ENCODE peak calls at places on chromosomes 16 and 17, in four cellular contexts. One of them, this sample, is unnamed.

GRCh38 chr16:31356566-31357323 is 1.8 kb downstream of the ITGAX start:
- DNase-seq in endothelial cell: peak; percentile 23
- DNase-seq in hepatocyte: no peak
- DNase-seq in fibroblast of lung: no peak
- DNase-seq in this sample: no peak

GRCh38 chr17:74303300-74303699 is 22.7 kb upstream of the KIF19 start:
- DNase-seq in endothelial cell: no peak
- DNase-seq in hepatocyte: no peak
- DNase-seq in fibroblast of lung: no peak
- DNase-seq in this sample: no peak

GRCh38 chr17:4645642-4646041 is 4.2 kb upstream of the ALOX15 start:
- DNase-seq in endothelial cell: no peak
- DNase-seq in hepatocyte: no peak
- DNase-seq in fibroblast of lung: no peak
- DNase-seq in this sample: no peak

GRCh38 chr17:1703063-1703462 is 7.1 kb downstream of the TLCD2 start:
- DNase-seq in endothelial cell: no peak
- DNase-seq in hepatocyte: no peak
- DNase-seq in fibroblast of lung: no peak
- DNase-seq in this sample: no peak

GRCh38 chr17:49989518-49989880 is 5.5 kb downstream of the DLX3 start:
- DNase-seq in endothelial cell: no peak
- DNase-seq in hepatocyte: no peak
- DNase-seq in fibroblast of lung: no peak
- DNase-seq in this sample: no peak

GRCh38 chr16:12612598-12613101 is 191.0 kb downstream of the CPPED1 start:
- DNase-seq in endothelial cell: no peak
- DNase-seq in hepatocyte: peak; percentile 74
- DNase-seq in fibroblast of lung: no peak
- DNase-seq in this sample: no peak

GRCh38 chr17:29640981-29641642 is 18.4 kb upstream of the CORO6 start:
- DNase-seq in endothelial cell: no peak
- DNase-seq in hepatocyte: no peak
- DNase-seq in fibroblast of lung: peak; percentile 17
- DNase-seq in this sample: no peak

GRCh38 chr17:59028328-59028727 is 78.4 kb downstream of the TRIM37 start:
- DNase-seq in endothelial cell: no peak
- DNase-seq in hepatocyte: no peak
- DNase-seq in fibroblast of lung: no peak
- DNase-seq in this sample: no peak

GRCh38 chr16:23858496-23859062 is 22.8 kb downstream of the PRKCB start:
- DNase-seq in endothelial cell: no peak
- DNase-seq in hepatocyte: no peak
- DNase-seq in fibroblast of lung: no peak
- DNase-seq in this sample: no peak

GRCh38 chr17:74822329-74823175 is 37.1 kb downstream of the GRIN2C start:
- DNase-seq in endothelial cell: no peak
- DNase-seq in hepatocyte: no peak
- DNase-seq in fibroblast of lung: no peak
- DNase-seq in this sample: no peak

GRCh38 chr16:2955438-2955778 is 8.7 kb upstream of the KREMEN2 start:
- DNase-seq in endothelial cell: no peak
- DNase-seq in hepatocyte: no peak
- DNase-seq in fibroblast of lung: no peak
- DNase-seq in this sample: no peak

GRCh38 chr16:8342276-8342675 is 248.0 kb downstream of the TMEM114 start:
- DNase-seq in endothelial cell: no peak
- DNase-seq in hepatocyte: no peak
- DNase-seq in fibroblast of lung: no peak
- DNase-seq in this sample: no peak

GRCh38 chr16:21265104-21265825 is 12.8 kb downstream of the CRYM start:
- DNase-seq in endothelial cell: no peak
- DNase-seq in hepatocyte: no peak
- DNase-seq in fibroblast of lung: no peak
- DNase-seq in this sample: no peak

GRCh38 chr16:85352221-85352620 is 239.9 kb upstream of the CIBAR2 start:
- DNase-seq in endothelial cell: no peak
- DNase-seq in hepatocyte: no peak
- DNase-seq in fibroblast of lung: no peak
- DNase-seq in this sample: no peak

GRCh38 chr17:31629696-31630470 is 229.2 kb downstream of the COPRS start:
- DNase-seq in endothelial cell: no peak
- DNase-seq in hepatocyte: no peak
- DNase-seq in fibroblast of lung: peak; percentile 91
- DNase-seq in this sample: peak; percentile 59

GRCh38 chr16:66660422-66661209 is 35.9 kb downstream of the CMTM4 start:
- DNase-seq in endothelial cell: peak; percentile 59
- DNase-seq in hepatocyte: peak; percentile 84
- DNase-seq in fibroblast of lung: peak; percentile 74
- DNase-seq in this sample: peak; percentile 91

GRCh38 chr16:28067604-28068382 is 4.3 kb upstream of the GSG1L start:
- DNase-seq in endothelial cell: no peak
- DNase-seq in hepatocyte: no peak
- DNase-seq in fibroblast of lung: peak; percentile 21
- DNase-seq in this sample: peak; percentile 35

GRCh38 chr17:63035695-63036094 is 69.7 kb downstream of the TANC2 start:
- DNase-seq in endothelial cell: no peak
- DNase-seq in hepatocyte: no peak
- DNase-seq in fibroblast of lung: no peak
- DNase-seq in this sample: peak; percentile 13

GRCh38 chr16:30186444-30186781 is 3.0 kb downstream of the CORO1A start:
- DNase-seq in endothelial cell: no peak
- DNase-seq in hepatocyte: no peak
- DNase-seq in fibroblast of lung: no peak
- DNase-seq in this sample: no peak

GRCh38 chr16:10088380-10088793 is 93.8 kb downstream of the GRIN2A start:
- DNase-seq in endothelial cell: no peak
- DNase-seq in hepatocyte: peak; percentile 64
- DNase-seq in fibroblast of lung: no peak
- DNase-seq in this sample: no peak

GRCh38 chr17:8880466-8880865 is 13.0 kb upstream of the PIK3R6 start:
- DNase-seq in endothelial cell: no peak
- DNase-seq in hepatocyte: no peak
- DNase-seq in fibroblast of lung: no peak
- DNase-seq in this sample: no peak

GRCh38 chr17:74739227-74739831 is 2.3 kb downstream of the RAB37 start:
- DNase-seq in endothelial cell: no peak
- DNase-seq in hepatocyte: no peak
- DNase-seq in fibroblast of lung: no peak
- DNase-seq in this sample: no peak

GRCh38 chr16:53007095-53007494 is 45.6 kb downstream of the CHD9NB start:
- DNase-seq in endothelial cell: no peak
- DNase-seq in hepatocyte: no peak
- DNase-seq in fibroblast of lung: no peak
- DNase-seq in this sample: no peak

GRCh38 chr17:38654411-38655398 is 20.1 kb downstream of the EPOP start:
- DNase-seq in endothelial cell: no peak
- DNase-seq in hepatocyte: no peak
- DNase-seq in fibroblast of lung: no peak
- DNase-seq in this sample: no peak

GRCh38 chr16:67943256-67943618 is 683 bp downstream of the LCAT start:
- DNase-seq in endothelial cell: no peak
- DNase-seq in hepatocyte: no peak
- DNase-seq in fibroblast of lung: no peak
- DNase-seq in this sample: no peak

GRCh38 chr17:34519286-34519685 is 60.1 kb upstream of the TMEM132E start:
- DNase-seq in endothelial cell: peak; percentile 60
- DNase-seq in hepatocyte: no peak
- DNase-seq in fibroblast of lung: no peak
- DNase-seq in this sample: no peak

GRCh38 chr17:67379251-67379630 is 2.2 kb downstream of the PITPNC1 start:
- DNase-seq in endothelial cell: no peak
- DNase-seq in hepatocyte: no peak
- DNase-seq in fibroblast of lung: no peak
- DNase-seq in this sample: no peak

GRCh38 chr17:67378444-67379250 is 1.6 kb downstream of the PITPNC1 start:
- DNase-seq in endothelial cell: peak; percentile 92
- DNase-seq in hepatocyte: peak; percentile 92
- DNase-seq in fibroblast of lung: peak; percentile 74
- DNase-seq in this sample: peak; percentile 64

GRCh38 chr17:67376892-67377726 is at the start of gene PITPNC1:
- DNase-seq in endothelial cell: peak; percentile 83
- DNase-seq in hepatocyte: peak; percentile 92
- DNase-seq in fibroblast of lung: peak; percentile 86
- DNase-seq in this sample: peak; percentile 83

GRCh38 chr17:67376509-67376891 is 581 bp upstream of the PITPNC1 start:
- DNase-seq in endothelial cell: no peak
- DNase-seq in hepatocyte: peak; percentile 71
- DNase-seq in fibroblast of lung: peak; percentile 31
- DNase-seq in this sample: peak; percentile 44

DNA sequence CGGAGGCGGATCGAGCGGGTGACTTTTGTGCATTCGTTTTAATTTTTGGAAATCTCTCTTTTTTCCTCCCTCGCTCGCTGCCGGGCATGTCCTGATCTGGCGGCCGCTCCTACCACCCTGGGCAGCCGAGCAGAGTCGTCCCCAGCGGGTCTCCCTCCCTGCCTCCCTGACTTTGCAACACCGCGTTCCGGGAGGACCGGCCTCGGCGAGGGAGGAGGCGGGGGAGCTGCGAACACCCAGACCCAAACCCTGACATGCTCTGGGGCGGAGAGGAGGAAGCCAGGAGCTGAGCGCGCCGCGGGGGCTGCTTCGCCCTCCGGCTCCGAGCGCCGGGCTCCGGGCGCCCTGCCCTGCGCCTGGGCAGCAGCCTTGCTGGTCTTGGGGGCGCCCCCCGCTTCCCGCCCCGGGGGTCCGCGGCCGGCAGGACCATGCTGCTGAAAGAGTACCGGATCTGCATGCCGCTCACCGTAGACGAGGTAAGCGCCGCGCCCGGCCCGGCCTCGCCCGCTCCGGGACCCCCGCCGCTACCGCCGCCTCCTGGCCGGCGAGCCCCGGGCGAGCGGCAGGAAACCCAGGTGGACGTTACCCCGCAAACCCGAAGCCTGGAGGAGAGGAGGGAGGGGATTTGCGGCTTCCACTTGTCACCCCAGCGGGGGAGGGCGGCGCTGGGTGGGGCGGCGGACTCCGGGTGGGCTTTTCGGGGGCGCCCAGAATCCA is 804 bp downstream of the PITPNC1 start:
- DNase-seq in endothelial cell: peak; percentile 60
- DNase-seq in hepatocyte: peak; percentile 74
- DNase-seq in fibroblast of lung: peak; percentile 40
- DNase-seq in this sample: no peak
- TF ChIP-seq CTCF in endothelial cell: no peak
- TF ChIP-seq CTCF in hepatocyte: peak; percentile 45
- TF ChIP-seq CTCF in fibroblast of lung: peak; percentile 26
- TF ChIP-seq CTCF in this sample: peak; percentile 35

DNA sequence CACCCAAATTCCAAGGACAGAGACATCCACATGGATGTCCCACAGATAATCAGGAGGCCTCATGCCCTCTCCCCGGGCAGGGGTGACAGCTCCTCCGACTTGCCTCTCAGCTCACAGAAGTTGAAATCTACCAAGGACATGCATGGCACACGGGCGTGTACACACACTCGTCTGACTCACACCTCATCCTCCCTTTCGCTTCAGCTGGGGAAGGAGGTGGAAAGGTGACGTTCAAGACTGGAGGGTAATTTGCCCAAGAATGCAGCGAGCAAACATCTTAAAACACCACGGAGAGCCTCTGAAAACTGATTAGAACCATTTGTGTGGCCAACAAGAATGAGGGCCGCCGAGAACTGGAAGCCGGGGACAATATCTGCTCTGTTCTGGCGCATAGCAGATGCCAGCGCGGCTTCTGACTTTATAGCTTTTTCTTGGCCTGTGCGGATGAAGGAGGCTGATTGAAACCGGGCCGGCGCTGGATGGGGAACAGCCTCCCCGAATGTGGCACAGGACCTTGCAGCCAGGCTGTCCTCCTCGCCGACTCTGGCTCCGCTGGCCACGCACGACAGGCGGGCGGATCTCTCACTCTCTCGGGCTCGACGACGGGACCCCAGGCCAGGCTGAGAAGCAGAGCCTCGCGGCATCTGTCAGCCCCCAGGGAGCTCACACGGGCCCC is 100.9 kb downstream of the C16orf95 start:
- DNase-seq in endothelial cell: no peak
- DNase-seq in hepatocyte: no peak
- DNase-seq in fibroblast of lung: no peak
- DNase-seq in this sample: no peak
- TF ChIP-seq CTCF in endothelial cell: no peak
- TF ChIP-seq CTCF in hepatocyte: no peak
- TF ChIP-seq CTCF in fibroblast of lung: no peak
- TF ChIP-seq CTCF in this sample: no peak

DNA sequence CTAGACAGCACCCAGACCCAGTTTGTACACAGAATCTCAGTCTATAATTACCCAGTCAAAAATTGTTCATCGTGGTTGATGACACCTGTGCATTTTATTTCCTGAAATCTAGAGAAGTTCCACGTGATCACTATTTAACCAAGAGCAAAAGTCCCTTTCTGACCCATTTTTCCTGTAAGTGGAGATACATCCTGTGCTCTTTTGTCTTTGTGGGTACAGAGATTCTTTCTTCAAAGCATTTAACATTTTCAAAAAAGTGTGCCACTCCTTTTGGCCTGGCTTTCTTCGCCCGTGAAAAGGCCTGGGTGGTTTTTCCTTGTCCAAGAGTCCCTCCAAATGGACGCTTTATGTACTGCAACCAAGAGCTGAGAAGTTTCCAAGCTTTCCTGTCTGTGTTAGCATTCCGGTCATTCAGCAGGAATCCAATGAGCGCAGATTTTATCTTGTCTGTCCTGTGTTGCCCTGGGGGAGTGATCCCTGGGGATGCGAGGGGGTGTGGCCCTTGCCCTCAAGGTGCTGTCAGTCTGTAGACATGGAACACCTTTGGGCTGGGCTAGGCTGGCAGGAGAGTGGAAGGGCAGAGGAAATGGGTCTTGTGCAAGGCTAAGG is 161.1 kb upstream of the CACNG5 start:
- DNase-seq in endothelial cell: peak; percentile 65
- DNase-seq in hepatocyte: peak; percentile 78
- DNase-seq in fibroblast of lung: peak; percentile 71
- DNase-seq in this sample: peak; percentile 76
- TF ChIP-seq CTCF in endothelial cell: peak; percentile 77
- TF ChIP-seq CTCF in hepatocyte: peak; percentile 77
- TF ChIP-seq CTCF in fibroblast of lung: peak; percentile 83
- TF ChIP-seq CTCF in this sample: peak; percentile 86

GRCh38 chr17:28573966-28574480 is 2.7 kb downstream of the ALDOC start:
- DNase-seq in endothelial cell: no peak
- DNase-seq in hepatocyte: no peak
- DNase-seq in fibroblast of lung: no peak
- DNase-seq in this sample: no peak
- TF ChIP-seq CTCF in endothelial cell: no peak
- TF ChIP-seq CTCF in hepatocyte: no peak
- TF ChIP-seq CTCF in fibroblast of lung: no peak
- TF ChIP-seq CTCF in this sample: no peak

GRCh38 chr17:309361-309888 is 43.2 kb downstream of the RPH3AL start:
- DNase-seq in endothelial cell: peak; percentile 67
- DNase-seq in hepatocyte: no peak
- DNase-seq in fibroblast of lung: no peak
- DNase-seq in this sample: no peak
- TF ChIP-seq CTCF in endothelial cell: peak; percentile 98
- TF ChIP-seq CTCF in hepatocyte: peak; percentile 43
- TF ChIP-seq CTCF in fibroblast of lung: peak; percentile 18
- TF ChIP-seq CTCF in this sample: peak; percentile 80